ENCODE peak calls at places on chromosome 20, in five cellular contexts. One of them, this sample, is unnamed.

GRCh38 chr20:11694467-11694866 is 223.2 kb upstream of the BTBD3 start:
- DNase-seq in germinal center: no peak
- DNase-seq in activated CD4-positive, alpha-beta memory T cell treated with anti-CD3 and anti-CD28 coated beads for 36 hours: no peak
- DNase-seq in NCI-H1930: no peak
- DNase-seq in activated naive CD4-positive, alpha-beta T cell: no peak
- DNase-seq in this sample: no peak

GRCh38 chr20:19883501-19883900 is 125.4 kb downstream of the RIN2 start:
- DNase-seq in germinal center: no peak
- DNase-seq in activated CD4-positive, alpha-beta memory T cell treated with anti-CD3 and anti-CD28 coated beads for 36 hours: no peak
- DNase-seq in NCI-H1930: no peak
- DNase-seq in activated naive CD4-positive, alpha-beta T cell: no peak
- DNase-seq in this sample: no peak

GRCh38 chr20:52172392-52173047 is 19.1 kb downstream of the ZFP64 start:
- DNase-seq in germinal center: no peak
- DNase-seq in activated CD4-positive, alpha-beta memory T cell treated with anti-CD3 and anti-CD28 coated beads for 36 hours: no peak
- DNase-seq in NCI-H1930: no peak
- DNase-seq in activated naive CD4-positive, alpha-beta T cell: no peak
- DNase-seq in this sample: no peak

GRCh38 chr20:14826926-14827325 is 489.5 kb upstream of the FLRT3 start:
- DNase-seq in germinal center: no peak
- DNase-seq in activated CD4-positive, alpha-beta memory T cell treated with anti-CD3 and anti-CD28 coated beads for 36 hours: no peak
- DNase-seq in NCI-H1930: peak; percentile 77
- DNase-seq in activated naive CD4-positive, alpha-beta T cell: no peak
- DNase-seq in this sample: no peak

GRCh38 chr20:63978319-63979220 is 872 bp downstream of the SAMD10 start:
- DNase-seq in germinal center: peak; percentile 69
- DNase-seq in activated CD4-positive, alpha-beta memory T cell treated with anti-CD3 and anti-CD28 coated beads for 36 hours: peak; percentile 83
- DNase-seq in NCI-H1930: peak; percentile 51
- DNase-seq in activated naive CD4-positive, alpha-beta T cell: peak; percentile 25
- DNase-seq in this sample: no peak

GRCh38 chr20:47315339-47315662 is 41.2 kb downstream of the ZMYND8 start:
- DNase-seq in germinal center: no peak
- DNase-seq in activated CD4-positive, alpha-beta memory T cell treated with anti-CD3 and anti-CD28 coated beads for 36 hours: no peak
- DNase-seq in NCI-H1930: peak; percentile 43
- DNase-seq in activated naive CD4-positive, alpha-beta T cell: no peak
- DNase-seq in this sample: no peak

GRCh38 chr20:52529856-52530255 is 338.3 kb upstream of the ZFP64 start:
- DNase-seq in germinal center: no peak
- DNase-seq in activated CD4-positive, alpha-beta memory T cell treated with anti-CD3 and anti-CD28 coated beads for 36 hours: no peak
- DNase-seq in NCI-H1930: no peak
- DNase-seq in activated naive CD4-positive, alpha-beta T cell: no peak
- DNase-seq in this sample: no peak

GRCh38 chr20:35523298-35523888 is 6.1 kb downstream of the C20orf173 start:
- DNase-seq in germinal center: peak; percentile 57
- DNase-seq in activated CD4-positive, alpha-beta memory T cell treated with anti-CD3 and anti-CD28 coated beads for 36 hours: peak; percentile 44
- DNase-seq in NCI-H1930: no peak
- DNase-seq in activated naive CD4-positive, alpha-beta T cell: peak; percentile 15
- DNase-seq in this sample: no peak

GRCh38 chr20:15561707-15562106 is 1011.5 kb downstream of the KIF16B start:
- DNase-seq in germinal center: no peak
- DNase-seq in activated CD4-positive, alpha-beta memory T cell treated with anti-CD3 and anti-CD28 coated beads for 36 hours: no peak
- DNase-seq in NCI-H1930: no peak
- DNase-seq in activated naive CD4-positive, alpha-beta T cell: no peak
- DNase-seq in this sample: no peak

GRCh38 chr20:34971038-34971872 is 15.6 kb downstream of the MYH7B start:
- DNase-seq in germinal center: no peak
- DNase-seq in activated CD4-positive, alpha-beta memory T cell treated with anti-CD3 and anti-CD28 coated beads for 36 hours: no peak
- DNase-seq in NCI-H1930: no peak
- DNase-seq in activated naive CD4-positive, alpha-beta T cell: no peak
- DNase-seq in this sample: no peak

GRCh38 chr20:46400253-46400652 is 6.2 kb downstream of the ELMO2 start:
- DNase-seq in germinal center: no peak
- DNase-seq in activated CD4-positive, alpha-beta memory T cell treated with anti-CD3 and anti-CD28 coated beads for 36 hours: no peak
- DNase-seq in NCI-H1930: no peak
- DNase-seq in activated naive CD4-positive, alpha-beta T cell: no peak
- DNase-seq in this sample: no peak

GRCh38 chr20:10492844-10493243 is 57.7 kb downstream of the SLX4IP start:
- DNase-seq in germinal center: no peak
- DNase-seq in activated CD4-positive, alpha-beta memory T cell treated with anti-CD3 and anti-CD28 coated beads for 36 hours: no peak
- DNase-seq in NCI-H1930: no peak
- DNase-seq in activated naive CD4-positive, alpha-beta T cell: no peak
- DNase-seq in this sample: no peak

GRCh38 chr20:8050117-8050837 is 30.7 kb upstream of the TMX4 start:
- DNase-seq in germinal center: no peak
- DNase-seq in activated CD4-positive, alpha-beta memory T cell treated with anti-CD3 and anti-CD28 coated beads for 36 hours: no peak
- DNase-seq in NCI-H1930: no peak
- DNase-seq in activated naive CD4-positive, alpha-beta T cell: no peak
- DNase-seq in this sample: no peak

GRCh38 chr20:34516874-34517542 is 786 bp downstream of the DYNLRB1 start:
- DNase-seq in germinal center: peak; percentile 52
- DNase-seq in activated CD4-positive, alpha-beta memory T cell treated with anti-CD3 and anti-CD28 coated beads for 36 hours: peak; percentile 63
- DNase-seq in NCI-H1930: peak; percentile 18
- DNase-seq in activated naive CD4-positive, alpha-beta T cell: no peak
- DNase-seq in this sample: no peak

GRCh38 chr20:17875106-17875980 is 93.3 kb downstream of the SNX5 start:
- DNase-seq in germinal center: no peak
- DNase-seq in activated CD4-positive, alpha-beta memory T cell treated with anti-CD3 and anti-CD28 coated beads for 36 hours: no peak
- DNase-seq in NCI-H1930: no peak
- DNase-seq in activated naive CD4-positive, alpha-beta T cell: no peak
- DNase-seq in this sample: no peak

GRCh38 chr20:5990946-5991345 is 40.5 kb downstream of the MCM8 start:
- DNase-seq in germinal center: no peak
- DNase-seq in activated CD4-positive, alpha-beta memory T cell treated with anti-CD3 and anti-CD28 coated beads for 36 hours: no peak
- DNase-seq in NCI-H1930: no peak
- DNase-seq in activated naive CD4-positive, alpha-beta T cell: no peak
- DNase-seq in this sample: no peak

GRCh38 chr20:1813101-1813529 is 82.1 kb upstream of the SIRPA start:
- DNase-seq in germinal center: no peak
- DNase-seq in activated CD4-positive, alpha-beta memory T cell treated with anti-CD3 and anti-CD28 coated beads for 36 hours: no peak
- DNase-seq in NCI-H1930: no peak
- DNase-seq in activated naive CD4-positive, alpha-beta T cell: no peak
- DNase-seq in this sample: no peak

GRCh38 chr20:4504814-4505213 is 216.9 kb upstream of the PRND start:
- DNase-seq in germinal center: no peak
- DNase-seq in activated CD4-positive, alpha-beta memory T cell treated with anti-CD3 and anti-CD28 coated beads for 36 hours: no peak
- DNase-seq in NCI-H1930: no peak
- DNase-seq in activated naive CD4-positive, alpha-beta T cell: no peak
- DNase-seq in this sample: no peak